ENCODE peak calls at places on chromosomes 5 and 9, in six cellular contexts. M is neuronal stem cell, E is H9, Q is H1, N is mesendoderm, P is mesenchymal stem cell. L is an unnamed sample.

GRCh38 chr5:178416206-178416882 is 173.8 kb downstream of the COL23A1 start:
- DNase-seq in N (no peak), P (no peak), E (peak; percentile 23), M (no peak), Q (no peak), L (no peak)

GRCh38 chr9:115775669-115776068 is 377.9 kb upstream of the PAPPA start:
- DNase-seq in M (peak; percentile 11), E (no peak), Q (no peak), N (no peak), P (no peak), L (peak; percentile 14)

GRCh38 chr5:1105350-1106265 is 6.3 kb downstream of the SLC12A7 start:
- DNase-seq in N (no peak), E (no peak), M (no peak), Q (no peak), P (no peak), L (no peak)

GRCh38 chr5:145980257-145980656 is 43.9 kb downstream of the SH3RF2 start:
- DNase-seq in P (no peak), M (no peak), E (no peak), Q (no peak), N (no peak), L (no peak)

GRCh38 chr5:175538576-175538975 is 60.2 kb downstream of the SFXN1 start:
- DNase-seq in M (no peak), E (no peak), Q (no peak), N (no peak), P (no peak), L (no peak)

GRCh38 chr5:60674251-60674650 is 25.7 kb downstream of the DEPDC1B start:
- DNase-seq in P (no peak), Q (no peak), M (no peak), N (no peak), E (no peak), L (no peak)

GRCh38 chr5:74336286-74336685 is 304.2 kb downstream of the ENC1 start:
- DNase-seq in E (no peak), Q (no peak), P (no peak), N (no peak), M (no peak), L (no peak)

GRCh38 chr9:22216730-22217160 is 207.6 kb upstream of the CDKN2B start:
- DNase-seq in E (no peak), M (no peak), P (peak; percentile 85), N (no peak), Q (no peak), L (peak; percentile 82)

GRCh38 chr5:66871651-66872050 is 275.5 kb downstream of the MAST4 start:
- DNase-seq in M (no peak), P (no peak), Q (no peak), E (no peak), N (no peak), L (no peak)

GRCh38 chr5:120848883-120849282 is 384.8 kb downstream of the PRR16 start:
- DNase-seq in N (peak; percentile 88), Q (no peak), E (peak; percentile 66), M (no peak), P (no peak), L (no peak)

GRCh38 chr5:67066815-67067214 is 129.8 kb downstream of the CD180 start:
- DNase-seq in N (no peak), M (no peak), E (no peak), P (no peak), Q (no peak), L (peak; percentile 39)

GRCh38 chr5:43203373-43203772 is 11.3 kb downstream of the NIM1K start:
- DNase-seq in Q (no peak), M (no peak), E (no peak), N (no peak), P (no peak), L (peak; percentile 31)

DNA sequence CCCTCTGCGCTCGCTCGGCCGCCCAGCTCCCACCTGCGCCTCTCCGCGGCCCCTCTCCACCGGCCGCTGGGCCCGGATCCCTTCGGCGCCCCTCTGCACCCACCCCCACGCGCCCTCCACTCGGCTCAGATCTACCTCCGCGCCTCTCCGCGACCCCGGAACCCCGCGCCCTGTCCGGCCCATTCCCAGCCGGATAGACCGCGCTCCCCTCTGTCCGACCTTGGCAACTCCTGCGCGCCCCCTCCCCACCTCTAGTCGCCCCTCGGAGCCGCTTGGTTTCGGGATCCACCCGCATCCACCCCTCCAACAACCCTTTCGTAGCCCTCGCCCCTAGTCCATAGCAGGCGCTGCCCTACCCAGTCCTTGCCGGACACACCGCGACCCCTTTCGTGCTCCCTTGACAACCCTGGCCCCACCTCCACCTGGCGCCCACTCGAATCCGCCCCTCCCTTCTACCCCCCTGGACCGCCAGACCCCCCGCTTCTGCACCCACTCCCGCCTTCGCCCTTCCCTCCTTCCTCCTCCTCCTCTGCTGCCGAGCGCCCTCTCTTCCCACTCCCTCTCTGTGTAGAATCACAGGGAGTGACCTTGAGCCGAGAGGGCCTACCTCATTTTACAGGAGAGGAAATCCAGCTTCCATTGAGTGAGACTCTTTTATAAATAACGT is 496 bp upstream of the AK3 start:
- DNase-seq in N (peak; percentile 47), M (peak; percentile 6), P (peak; percentile 43), Q (no peak), E (peak; percentile 52), L (no peak)
- H4K8ac ChIP-seq in N (no peak overlapping the region), M (peak overlapping the region; percentile 43), P (peak overlapping the region; percentile 85), Q (peak overlapping the region; percentile 91), E (no peak overlapping the region), L (peak overlapping the region; percentile 41)

GRCh38 chr9:33289936-33290246 is 425 bp upstream of the NFX1 start:
- DNase-seq in N (no peak), M (no peak), P (no peak), E (no peak), Q (no peak), L (no peak)

GRCh38 chr9:33288828-33289483 is 1.4 kb upstream of the NFX1 start:
- DNase-seq in N (no peak), M (no peak), Q (no peak), P (no peak), E (no peak), L (no peak)

GRCh38 chr9:33290247-33290993 is at the start of gene NFX1:
- DNase-seq in P (peak; percentile 99), M (peak; percentile 95), Q (peak; percentile 85), N (peak; percentile 99), E (peak; percentile 98), L (peak; percentile 99)

GRCh38 chr9:33288235-33288634 is 2.1 kb upstream of the NFX1 start:
- DNase-seq in N (no peak), P (no peak), Q (no peak), E (no peak), M (no peak), L (no peak)

GRCh38 chr9:33289501-33289900 is 815 bp upstream of the NFX1 start:
- DNase-seq in Q (no peak), P (no peak), E (peak; percentile 25), M (no peak), N (peak; percentile 18), L (no peak)
- H4K8ac ChIP-seq in Q (peak overlapping the region; percentile 94), P (peak overlapping the region; percentile 78), E (no peak overlapping the region), M (no peak overlapping the region), N (no peak overlapping the region), L (peak overlapping the region; percentile 100)

GRCh38 chr9:95506692-95507455 is 9.9 kb downstream of the PTCH1 start:
- DNase-seq in E (peak; percentile 53), P (peak; percentile 77), M (no peak), Q (no peak), N (peak; percentile 81), L (peak; percentile 58)
- H4K8ac ChIP-seq in E (no peak overlapping the region), P (peak overlapping the region; percentile 87), M (no peak overlapping the region), Q (peak overlapping the region; percentile 89), N (no peak overlapping the region), L (peak overlapping the region; percentile 66)

DNA sequence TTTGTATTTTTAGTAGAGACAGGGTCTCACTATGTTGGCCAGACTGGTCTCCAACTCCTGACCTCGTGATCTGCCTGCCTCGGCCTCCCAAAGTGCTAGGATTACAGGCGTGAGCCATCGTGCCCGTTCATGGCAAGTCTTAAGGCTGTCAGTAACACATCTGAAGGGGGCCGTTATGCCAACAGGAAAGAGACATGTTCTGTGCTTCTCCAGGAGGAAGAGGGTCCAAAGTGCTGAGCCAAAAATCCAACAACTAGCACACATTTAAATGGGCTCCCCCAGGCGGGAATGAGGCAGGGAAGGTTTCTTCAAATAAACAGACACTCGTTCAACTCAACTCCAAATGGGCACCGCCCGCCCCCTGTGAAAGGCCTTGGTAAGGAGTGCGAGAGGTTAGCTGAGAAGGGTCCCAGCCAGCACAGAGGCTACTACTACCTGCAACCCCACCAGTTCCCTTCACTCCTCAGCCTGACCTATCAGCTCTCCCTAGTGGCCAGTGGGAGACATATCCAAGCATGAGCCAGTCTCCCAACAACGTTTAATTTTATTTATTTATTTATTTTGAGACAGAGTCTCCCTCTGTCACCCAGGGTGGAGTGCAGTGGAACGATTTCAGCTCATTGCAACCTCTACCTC is 84.1 kb upstream of the DMRT1 start:
- DNase-seq in Q (peak; percentile 57), P (peak; percentile 61), M (peak; percentile 18), E (peak; percentile 82), N (peak; percentile 86), L (peak; percentile 67)
- H4K8ac ChIP-seq in Q (no peak overlapping the region), P (no peak overlapping the region), M (no peak overlapping the region), E (no peak overlapping the region), N (no peak overlapping the region), L (no peak overlapping the region)

GRCh38 chr5:141196363-141196762 is 3.1 kb upstream of the PCDHB11 start:
- DNase-seq in E (no peak), Q (no peak), N (no peak), P (no peak), M (no peak), L (no peak)

GRCh38 chr5:141186897-141187512 is at the start of gene PCDHB9:
- DNase-seq in N (peak; percentile 73), E (peak; percentile 59), Q (no peak), M (no peak), P (peak; percentile 32), L (peak; percentile 8)

DNA sequence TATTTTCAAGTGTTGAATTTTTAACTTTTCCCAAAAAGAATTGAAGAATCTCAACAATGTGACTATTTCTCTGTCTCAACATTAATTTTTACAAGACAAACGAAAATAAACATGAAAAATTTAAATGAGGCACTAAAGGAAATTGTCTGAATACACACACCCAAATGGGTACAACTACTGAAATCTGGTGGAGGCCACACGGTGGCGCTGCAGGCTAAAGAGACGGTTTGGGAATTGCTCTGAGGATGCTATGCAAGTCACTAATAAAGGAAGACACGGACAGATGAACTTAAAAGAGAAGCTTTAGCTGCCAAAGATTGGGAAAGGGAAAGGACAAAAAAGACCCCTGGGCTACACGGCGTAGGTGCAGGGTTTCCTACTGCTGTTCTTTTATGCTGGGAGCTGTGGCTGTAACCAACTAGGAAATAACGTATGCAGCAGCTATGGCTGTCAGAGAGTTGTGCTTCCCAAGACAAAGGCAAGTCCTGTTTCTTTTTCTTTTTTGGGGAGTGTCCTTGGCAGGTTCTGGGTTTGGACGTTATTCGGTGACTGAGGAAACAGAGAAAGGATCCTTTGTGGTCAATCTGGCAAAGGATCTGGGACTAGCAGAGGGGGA is at the start of gene PCDHB10:
- DNase-seq in E (peak; percentile 77), M (peak; percentile 51), N (peak; percentile 78), P (peak; percentile 44), Q (no peak), L (peak; percentile 5)
- H4K8ac ChIP-seq in E (no peak within 1 kb of the TSS), M (no peak within 1 kb of the TSS), N (no peak within 1 kb of the TSS), P (no peak within 1 kb of the TSS), Q (no peak within 1 kb of the TSS), L (no peak within 1 kb of the TSS)

DNA sequence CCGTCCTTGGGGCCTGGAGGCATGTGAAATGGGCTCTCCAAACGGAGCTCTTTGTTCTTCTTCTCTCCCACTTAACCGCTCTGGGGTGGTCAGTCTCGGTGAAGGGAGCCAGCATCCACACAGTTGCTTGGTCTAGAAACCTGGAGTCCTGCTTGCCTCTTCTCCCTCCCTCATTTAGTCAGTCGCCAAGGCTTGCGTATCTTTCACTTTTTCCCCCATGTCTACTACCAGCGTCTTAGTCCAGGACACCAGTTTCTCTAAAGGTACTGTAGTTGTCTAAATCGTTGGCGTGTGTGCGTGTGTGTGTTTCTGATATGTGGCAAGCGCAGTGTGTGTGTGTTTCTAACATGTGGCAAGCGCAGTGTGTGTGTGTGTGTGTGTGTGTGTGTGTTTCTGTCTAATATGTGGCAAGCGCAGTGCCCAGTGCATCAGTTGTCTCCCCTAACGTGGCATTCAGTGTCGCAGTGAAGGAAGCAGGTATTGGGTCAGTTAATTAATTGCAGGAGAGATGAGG is 638 bp downstream of the ATP6V1G1 start:
- DNase-seq in E (no peak), Q (no peak), N (no peak), P (peak; percentile 75), M (no peak), L (peak; percentile 48)
- H4K8ac ChIP-seq in E (peak overlapping the region; percentile 82), Q (peak overlapping the region; percentile 96), N (no peak overlapping the region), P (peak overlapping the region; percentile 99), M (peak overlapping the region; percentile 17), L (peak overlapping the region; percentile 90)